ENCODE peak calls at places on chromosomes 3 and 15, in nine cellular contexts. One of them, this sample, is unnamed.

GRCh38 chr3:151918253-151919029 is 45.0 kb downstream of the SUCNR1 start:
- DNase-seq in A549: peak
- DNase-seq in right lobe of liver: no peak
- DNase-seq in upper lobe of left lung: no peak
- DNase-seq in thyroid gland: no peak
- DNase-seq in uterus: no peak
- DNase-seq in vagina: no peak
- DNase-seq in tibial nerve: no peak
- DNase-seq in HCT116: peak
- DNase-seq in this sample: no peak

GRCh38 chr3:126433496-126434263 is 39.0 kb downstream of the CFAP100 start:
- DNase-seq in vagina: peak
- DNase-seq in HCT116: no peak
- DNase-seq in tibial nerve: no peak
- DNase-seq in right lobe of liver: no peak
- DNase-seq in upper lobe of left lung: no peak
- DNase-seq in A549: no peak
- DNase-seq in uterus: no peak
- DNase-seq in thyroid gland: no peak
- DNase-seq in this sample: peak

GRCh38 chr3:150286390-150287147 is 121.5 kb upstream of the TSC22D2 start:
- DNase-seq in right lobe of liver: no peak
- DNase-seq in upper lobe of left lung: no peak
- DNase-seq in uterus: no peak
- DNase-seq in thyroid gland: peak
- DNase-seq in A549: peak
- DNase-seq in vagina: no peak
- DNase-seq in tibial nerve: no peak
- DNase-seq in HCT116: peak
- DNase-seq in this sample: no peak

GRCh38 chr15:92809880-92810361 is 90.2 kb upstream of the CHD2 start:
- DNase-seq in tibial nerve: no peak
- DNase-seq in A549: no peak
- DNase-seq in upper lobe of left lung: peak
- DNase-seq in right lobe of liver: no peak
- DNase-seq in HCT116: no peak
- DNase-seq in vagina: no peak
- DNase-seq in uterus: peak
- DNase-seq in thyroid gland: peak
- DNase-seq in this sample: peak

GRCh38 chr3:127671523-127672428 is 976 bp upstream of the ABTB1 start:
- DNase-seq in right lobe of liver: peak
- DNase-seq in vagina: no peak
- DNase-seq in A549: no peak
- DNase-seq in uterus: no peak
- DNase-seq in thyroid gland: peak
- DNase-seq in upper lobe of left lung: peak
- DNase-seq in tibial nerve: peak
- DNase-seq in HCT116: no peak
- DNase-seq in this sample: peak

GRCh38 chr3:190064112-190064511 is 56.6 kb downstream of the P3H2 start:
- DNase-seq in uterus: no peak
- DNase-seq in upper lobe of left lung: peak
- DNase-seq in tibial nerve: no peak
- DNase-seq in HCT116: peak
- DNase-seq in vagina: no peak
- DNase-seq in right lobe of liver: no peak
- DNase-seq in A549: peak
- DNase-seq in thyroid gland: no peak
- DNase-seq in this sample: no peak

GRCh38 chr3:197132916-197133530 is 103.4 kb upstream of the MELTF start:
- DNase-seq in vagina: no peak
- DNase-seq in tibial nerve: no peak
- DNase-seq in A549: no peak
- DNase-seq in thyroid gland: no peak
- DNase-seq in uterus: no peak
- DNase-seq in HCT116: no peak
- DNase-seq in right lobe of liver: no peak
- DNase-seq in upper lobe of left lung: no peak
- DNase-seq in this sample: no peak

GRCh38 chr3:110165344-110165743 is 828.0 kb upstream of the DPPA4 start:
- DNase-seq in vagina: no peak
- DNase-seq in tibial nerve: no peak
- DNase-seq in right lobe of liver: no peak
- DNase-seq in A549: no peak
- DNase-seq in HCT116: no peak
- DNase-seq in thyroid gland: no peak
- DNase-seq in uterus: no peak
- DNase-seq in upper lobe of left lung: no peak
- DNase-seq in this sample: no peak

GRCh38 chr3:64405211-64405818 is 180.0 kb upstream of the PRICKLE2 start:
- DNase-seq in upper lobe of left lung: no peak
- DNase-seq in vagina: no peak
- DNase-seq in uterus: no peak
- DNase-seq in right lobe of liver: no peak
- DNase-seq in thyroid gland: no peak
- DNase-seq in A549: no peak
- DNase-seq in tibial nerve: no peak
- DNase-seq in HCT116: no peak
- DNase-seq in this sample: no peak

GRCh38 chr15:58348095-58348812 is 83.5 kb upstream of the LIPC start:
- DNase-seq in tibial nerve: no peak
- DNase-seq in upper lobe of left lung: no peak
- DNase-seq in HCT116: no peak
- DNase-seq in A549: no peak
- DNase-seq in right lobe of liver: no peak
- DNase-seq in thyroid gland: no peak
- DNase-seq in vagina: no peak
- DNase-seq in uterus: no peak
- DNase-seq in this sample: no peak

GRCh38 chr3:78737988-78738387 is 1029.8 kb downstream of the ROBO1 start:
- DNase-seq in A549: no peak
- DNase-seq in tibial nerve: no peak
- DNase-seq in right lobe of liver: no peak
- DNase-seq in uterus: no peak
- DNase-seq in thyroid gland: no peak
- DNase-seq in vagina: no peak
- DNase-seq in upper lobe of left lung: no peak
- DNase-seq in HCT116: no peak
- DNase-seq in this sample: no peak

GRCh38 chr3:128285925-128286275 is 132.6 kb downstream of the EEFSEC start:
- DNase-seq in vagina: peak
- DNase-seq in tibial nerve: no peak
- DNase-seq in upper lobe of left lung: no peak
- DNase-seq in A549: no peak
- DNase-seq in right lobe of liver: no peak
- DNase-seq in uterus: no peak
- DNase-seq in HCT116: no peak
- DNase-seq in thyroid gland: no peak
- DNase-seq in this sample: no peak

GRCh38 chr3:106114220-106114619 is 245.4 kb upstream of the CBLB start:
- DNase-seq in uterus: no peak
- DNase-seq in right lobe of liver: no peak
- DNase-seq in vagina: no peak
- DNase-seq in HCT116: no peak
- DNase-seq in thyroid gland: no peak
- DNase-seq in upper lobe of left lung: no peak
- DNase-seq in A549: no peak
- DNase-seq in tibial nerve: no peak
- DNase-seq in this sample: no peak

GRCh38 chr3:9736831-9737230 is 5.3 kb downstream of the BRPF1 start:
- DNase-seq in vagina: no peak
- DNase-seq in thyroid gland: no peak
- DNase-seq in uterus: no peak
- DNase-seq in tibial nerve: no peak
- DNase-seq in A549: no peak
- DNase-seq in upper lobe of left lung: no peak
- DNase-seq in right lobe of liver: no peak
- DNase-seq in HCT116: no peak
- DNase-seq in this sample: no peak

GRCh38 chr3:76552653-76553052 is 487.2 kb upstream of the ROBO2 start:
- DNase-seq in right lobe of liver: no peak
- DNase-seq in A549: no peak
- DNase-seq in vagina: no peak
- DNase-seq in HCT116: no peak
- DNase-seq in thyroid gland: no peak
- DNase-seq in tibial nerve: no peak
- DNase-seq in upper lobe of left lung: no peak
- DNase-seq in uterus: no peak
- DNase-seq in this sample: no peak

GRCh38 chr15:29613951-29614382 is 208.3 kb downstream of the TJP1 start:
- DNase-seq in A549: peak
- DNase-seq in tibial nerve: no peak
- DNase-seq in thyroid gland: no peak
- DNase-seq in vagina: no peak
- DNase-seq in uterus: no peak
- DNase-seq in upper lobe of left lung: no peak
- DNase-seq in HCT116: peak
- DNase-seq in right lobe of liver: no peak
- DNase-seq in this sample: no peak

GRCh38 chr15:59380902-59381610 is 8.4 kb upstream of the MYO1E start:
- DNase-seq in right lobe of liver: no peak
- DNase-seq in HCT116: peak
- DNase-seq in uterus: no peak
- DNase-seq in vagina: no peak
- DNase-seq in A549: peak
- DNase-seq in upper lobe of left lung: no peak
- DNase-seq in thyroid gland: no peak
- DNase-seq in tibial nerve: no peak
- DNase-seq in this sample: no peak

GRCh38 chr3:129429597-129429996 is 1.2 kb upstream of the EFCAB12 start:
- DNase-seq in vagina: no peak
- DNase-seq in upper lobe of left lung: no peak
- DNase-seq in A549: no peak
- DNase-seq in thyroid gland: no peak
- DNase-seq in tibial nerve: no peak
- DNase-seq in uterus: no peak
- DNase-seq in right lobe of liver: no peak
- DNase-seq in HCT116: no peak
- DNase-seq in this sample: peak
- TF ChIP-seq POLR2A in vagina: no peak
- TF ChIP-seq POLR2A in upper lobe of left lung: no peak
- TF ChIP-seq POLR2A in A549: no peak
- TF ChIP-seq POLR2A in thyroid gland: no peak
- TF ChIP-seq POLR2A in tibial nerve: no peak
- TF ChIP-seq POLR2A in uterus: no peak
- TF ChIP-seq POLR2A in right lobe of liver: no peak
- TF ChIP-seq POLR2A in HCT116: no peak
- TF ChIP-seq POLR2A in this sample: no peak

DNA sequence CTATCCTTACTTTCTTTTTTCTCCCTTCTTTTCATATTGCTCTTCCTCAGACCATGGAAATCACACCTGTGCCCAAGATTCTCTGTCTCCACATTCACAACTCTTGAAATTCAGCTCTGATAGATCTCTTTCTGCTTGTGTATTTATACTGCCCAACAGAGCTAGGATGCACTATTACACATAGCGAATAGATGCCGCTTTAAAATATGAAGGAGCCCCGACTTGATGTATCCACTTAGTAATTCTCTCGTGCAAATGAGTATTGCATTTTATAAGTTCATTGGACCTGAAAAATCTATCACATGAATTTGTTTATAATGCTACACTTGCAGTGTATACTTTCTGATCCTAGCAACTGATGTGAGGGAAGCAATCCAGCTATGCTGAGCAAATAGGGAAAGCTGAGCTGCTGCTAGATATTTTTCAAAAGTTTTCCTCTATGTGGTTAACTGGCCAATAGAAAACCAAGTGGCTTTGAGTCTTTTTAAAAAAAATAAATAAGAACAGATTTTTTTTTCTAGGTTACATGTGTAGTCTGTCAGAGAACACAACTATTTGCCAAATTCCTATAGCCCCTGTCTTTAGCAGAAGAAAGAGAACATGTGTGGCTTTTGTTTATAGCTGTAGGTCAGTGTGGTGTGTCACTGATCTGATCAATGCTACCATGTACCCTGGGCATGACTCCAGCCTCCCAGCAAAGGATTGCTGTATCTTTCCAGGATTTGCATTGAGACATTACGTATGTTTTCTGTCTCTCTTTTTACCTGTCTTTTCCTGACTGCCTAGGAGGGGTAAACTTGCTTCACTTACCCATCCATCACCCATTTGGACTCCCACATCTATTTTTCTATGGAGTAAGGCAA is 64.2 kb upstream of the LEKR1 start:
- DNase-seq in tibial nerve: no peak
- DNase-seq in HCT116: no peak
- DNase-seq in A549: no peak
- DNase-seq in upper lobe of left lung: no peak
- DNase-seq in vagina: no peak
- DNase-seq in right lobe of liver: no peak
- DNase-seq in uterus: no peak
- DNase-seq in thyroid gland: no peak
- DNase-seq in this sample: no peak
- TF ChIP-seq CTCF in tibial nerve: no peak
- TF ChIP-seq CTCF in HCT116: no peak
- TF ChIP-seq CTCF in A549: no peak
- TF ChIP-seq CTCF in upper lobe of left lung: no peak
- TF ChIP-seq CTCF in vagina: no peak
- TF ChIP-seq CTCF in right lobe of liver: no peak
- TF ChIP-seq CTCF in uterus: no peak
- TF ChIP-seq CTCF in thyroid gland: no peak
- TF ChIP-seq CTCF in this sample: no peak

DNA sequence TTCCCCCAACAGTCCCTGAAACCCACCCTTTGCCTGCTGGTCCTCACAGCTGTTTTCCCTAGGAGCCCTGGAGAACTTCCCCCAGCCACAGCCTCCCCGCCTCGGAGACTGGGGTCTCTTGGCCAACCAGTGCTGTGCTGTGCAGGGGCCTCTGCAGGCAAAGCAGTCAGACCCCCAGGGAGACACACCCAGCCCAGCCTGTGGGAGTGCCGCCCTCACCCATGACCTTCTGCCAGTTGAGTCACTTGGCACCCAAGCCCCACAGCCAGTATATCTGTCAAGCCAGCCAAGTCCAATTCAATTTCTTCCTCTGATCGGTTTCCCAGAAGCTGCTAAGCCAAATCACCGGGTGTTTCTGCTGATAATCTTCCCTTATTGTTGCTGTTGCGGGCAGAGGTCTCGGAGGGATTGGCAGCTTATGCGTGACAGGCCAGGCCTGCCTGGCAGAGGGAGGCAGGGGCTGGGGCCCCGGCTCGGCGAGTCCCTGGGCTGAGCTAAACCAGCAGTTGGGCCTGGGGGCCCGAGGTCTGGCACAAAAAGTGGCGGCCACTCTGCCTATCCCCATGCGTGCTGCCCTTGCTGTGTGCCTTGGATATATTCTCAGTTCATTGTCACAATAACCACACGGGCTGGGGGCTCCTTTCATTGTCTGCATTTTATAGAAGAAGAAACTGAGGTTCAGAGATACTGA is 65.6 kb upstream of the SLC6A1 start:
- DNase-seq in tibial nerve: no peak
- DNase-seq in A549: no peak
- DNase-seq in upper lobe of left lung: peak
- DNase-seq in thyroid gland: no peak
- DNase-seq in uterus: no peak
- DNase-seq in vagina: no peak
- DNase-seq in right lobe of liver: no peak
- DNase-seq in HCT116: no peak
- DNase-seq in this sample: no peak
- H3K27ac ChIP-seq in tibial nerve: no peak
- H3K27ac ChIP-seq in A549: no peak
- H3K27ac ChIP-seq in upper lobe of left lung: no peak
- H3K27ac ChIP-seq in thyroid gland: no peak
- H3K27ac ChIP-seq in uterus: no peak
- H3K27ac ChIP-seq in vagina: no peak
- H3K27ac ChIP-seq in right lobe of liver: no peak
- H3K27ac ChIP-seq in HCT116: no peak
- H3K27ac ChIP-seq in this sample: no peak

GRCh38 chr3:173753593-173753992 is 356.0 kb downstream of the NLGN1 start:
- DNase-seq in vagina: no peak
- DNase-seq in right lobe of liver: no peak
- DNase-seq in uterus: no peak
- DNase-seq in tibial nerve: no peak
- DNase-seq in upper lobe of left lung: no peak
- DNase-seq in thyroid gland: no peak
- DNase-seq in HCT116: no peak
- DNase-seq in A549: no peak
- DNase-seq in this sample: no peak
- TF ChIP-seq POLR2A in vagina: no peak
- TF ChIP-seq POLR2A in right lobe of liver: no peak
- TF ChIP-seq POLR2A in uterus: no peak
- TF ChIP-seq POLR2A in tibial nerve: no peak
- TF ChIP-seq POLR2A in upper lobe of left lung: no peak
- TF ChIP-seq POLR2A in thyroid gland: no peak
- TF ChIP-seq POLR2A in HCT116: no peak
- TF ChIP-seq POLR2A in A549: no peak
- TF ChIP-seq POLR2A in this sample: no peak